ENCODE peak calls at places on chromosomes 13 and 19, in seven cellular contexts. Z, N, B, V, L, G and Q are unnamed samples.

GRCh38 chr13:44899967-44900366 is 89.3 kb downstream of the NUFIP1 start:
- DNase-seq in Z (no peak), N (no peak), B (no peak), V (peak; percentile 25), L (peak; percentile 52), G (no peak), Q (no peak)

GRCh38 chr19:45767410-45767880 is 1.6 kb downstream of the SIX5 start:
- DNase-seq in Z (no peak), N (no peak), B (peak; percentile 88), V (no peak), L (peak; percentile 75), G (peak; percentile 88), Q (peak; percentile 40)

GRCh38 chr13:28273919-28274318 is 135.6 kb downstream of the PAN3 start:
- DNase-seq in Z (peak; percentile 36), N (no peak), B (no peak), V (no peak), L (no peak), G (peak; percentile 4), Q (no peak)

GRCh38 chr13:76579701-76580100 is 306.5 kb downstream of the KCTD12 start:
- DNase-seq in Z (no peak), N (no peak), B (no peak), V (no peak), L (no peak), G (no peak), Q (no peak)

GRCh38 chr19:31256601-31256990 is 92.6 kb downstream of the TSHZ3 start:
- DNase-seq in Z (no peak), N (no peak), B (no peak), V (no peak), L (no peak), G (no peak), Q (no peak)

GRCh38 chr13:114164681-114165429 is 14.2 kb upstream of the CFAP97D2 start:
- DNase-seq in Z (no peak), N (no peak), B (no peak), V (no peak), L (no peak), G (no peak), Q (no peak)

GRCh38 chr19:4518345-4519171 is at the start of gene PLIN4:
- DNase-seq in Z (no peak), N (no peak), B (no peak), V (no peak), L (peak; percentile 89), G (peak; percentile 79), Q (peak; percentile 85)

GRCh38 chr19:31956771-31957170 is 388.6 kb upstream of the ZNF507 start:
- DNase-seq in Z (no peak), N (no peak), B (no peak), V (no peak), L (no peak), G (no peak), Q (no peak)

GRCh38 chr19:50835785-50836542 is 2.6 kb upstream of the KLK15 start:
- DNase-seq in Z (peak; percentile 90), N (peak; percentile 82), B (peak; percentile 29), V (peak; percentile 79), L (peak; percentile 62), G (peak; percentile 37), Q (peak; percentile 85)

GRCh38 chr19:51573331-51573730 is 2.2 kb downstream of the ZNF175 start:
- DNase-seq in Z (no peak), N (no peak), B (no peak), V (no peak), L (peak; percentile 42), G (peak; percentile 43), Q (no peak)

GRCh38 chr13:25286308-25286968 is 850 bp downstream of the MTMR6 start:
- DNase-seq in Z (peak; percentile 41), N (peak; percentile 36), B (peak; percentile 48), V (no peak), L (peak; percentile 56), G (peak; percentile 56), Q (no peak)

GRCh38 chr13:71712988-71713653 is 153.9 kb downstream of the DACH1 start:
- DNase-seq in Z (no peak), N (no peak), B (peak; percentile 8), V (no peak), L (no peak), G (no peak), Q (no peak)

GRCh38 chr13:19782049-19782726 is 557 bp downstream of the PSPC1 start:
- DNase-seq in Z (peak; percentile 59), N (peak; percentile 61), B (peak; percentile 62), V (no peak), L (peak; percentile 26), G (peak; percentile 40), Q (peak; percentile 34)

GRCh38 chr19:18416778-18417249 is 2.4 kb upstream of the SSBP4 start:
- DNase-seq in Z (peak; percentile 90), N (peak; percentile 78), B (peak; percentile 91), V (peak; percentile 74), L (peak; percentile 67), G (peak; percentile 83), Q (peak; percentile 91)

GRCh38 chr13:47239025-47239424 is 342.2 kb upstream of the HTR2A start:
- DNase-seq in Z (no peak), N (no peak), B (no peak), V (no peak), L (no peak), G (no peak), Q (no peak)

GRCh38 chr19:4113398-4114088 is 10.4 kb downstream of the MAP2K2 start:
- DNase-seq in Z (no peak), N (no peak), B (no peak), V (no peak), L (no peak), G (no peak), Q (peak; percentile 58)

GRCh38 chr13:51315658-51316057 is 23.8 kb upstream of the SERPINE3 start:
- DNase-seq in Z (no peak), N (no peak), B (peak; percentile 73), V (no peak), L (no peak), G (peak; percentile 76), Q (no peak)

GRCh38 chr19:42152285-42152684 is 20.0 kb upstream of the POU2F2 start:
- DNase-seq in Z (no peak), N (no peak), B (no peak), V (no peak), L (no peak), G (no peak), Q (no peak)

GRCh38 chr13:30791354-30791921 is 56.1 kb downstream of the ALOX5AP start:
- DNase-seq in Z (no peak), N (no peak), B (peak; percentile 61), V (no peak), L (no peak), G (peak; percentile 87), Q (no peak)

GRCh38 chr19:29841559-29842367 is 30.0 kb downstream of the CCNE1 start:
- DNase-seq in Z (no peak), N (no peak), B (peak; percentile 9), V (no peak), L (peak; percentile 44), G (peak; percentile 28), Q (peak; percentile 53)

GRCh38 chr19:53908106-53908932 is 759 bp upstream of the CACNG7 start:
- DNase-seq in Z (peak; percentile 83), N (peak; percentile 55), B (peak; percentile 23), V (no peak), L (peak; percentile 58), G (peak; percentile 46), Q (peak; percentile 80)

GRCh38 chr19:7986321-7987083 is 18.9 kb downstream of the ELAVL1 start:
- DNase-seq in Z (no peak), N (no peak), B (peak; percentile 74), V (no peak), L (peak; percentile 94), G (peak; percentile 76), Q (no peak)

GRCh38 chr13:51002736-51003135 is 93.1 kb downstream of the RNASEH2B start:
- DNase-seq in Z (no peak), N (no peak), B (no peak), V (no peak), L (no peak), G (no peak), Q (no peak)

GRCh38 chr19:51375504-51376221 is 3.2 kb upstream of the NKG7 start:
- DNase-seq in Z (no peak), N (peak; percentile 73), B (no peak), V (no peak), L (no peak), G (no peak), Q (no peak)

GRCh38 chr13:97648881-97649224 is 214.9 kb downstream of the RAP2A start:
- DNase-seq in Z (no peak), N (no peak), B (no peak), V (no peak), L (no peak), G (no peak), Q (no peak)

GRCh38 chr13:26895808-26896466 is 135.4 kb upstream of the GPR12 start:
- DNase-seq in Z (no peak), N (no peak), B (no peak), V (no peak), L (no peak), G (no peak), Q (no peak)

GRCh38 chr19:6754136-6754535 is 13.1 kb downstream of the SH2D3A start:
- DNase-seq in Z (no peak), N (no peak), B (no peak), V (no peak), L (no peak), G (no peak), Q (no peak)